ENCODE peak calls at places on chromosomes 11 and 22, in four cellular contexts. O is testis; N is CD8-positive, alpha-beta T cell; W is stomach. C is an unnamed sample. For H3K4me1, the result is how much of the 10 kb centered on the place peaks cover.

GRCh38 chr11:61587541-61587941 is 6.7 kb upstream of the SYT7 start:
- DNase-seq in O (peak), N (peak), W (peak), C (no peak)

GRCh38 chr11:11752688-11753087 is 89.1 kb upstream of the USP47 start:
- DNase-seq in O (no peak), N (no peak), W (no peak), C (no peak)

GRCh38 chr11:85947431-85948272 is 92.5 kb downstream of the CCDC83 start:
- DNase-seq in O (peak), N (no peak), W (no peak), C (no peak)

GRCh38 chr11:77819921-77820564 is 479 bp downstream of the RSF1 start:
- DNase-seq in O (peak), N (peak), W (peak), C (no peak)

GRCh38 chr11:22957890-22958289 is 97.6 kb upstream of the CCDC179 start:
- DNase-seq in O (no peak), N (no peak), W (no peak), C (no peak)

GRCh38 chr22:37563153-37564081 is 3.1 kb downstream of the CDC42EP1 start:
- DNase-seq in O (peak), N (no peak), W (peak), C (no peak)

GRCh38 chr11:131868769-131869482 is 498.5 kb downstream of the NTM start:
- DNase-seq in O (no peak), N (no peak), W (no peak), C (no peak)

GRCh38 chr11:34266090-34266912 is 91.5 kb downstream of the ABTB2 start:
- DNase-seq in O (peak), N (no peak), W (no peak), C (no peak)

GRCh38 chr11:46291441-46292143 is 14.1 kb downstream of the CREB3L1 start:
- DNase-seq in O (peak), N (no peak), W (peak), C (no peak)

GRCh38 chr11:37450613-37451012 is 852.6 kb upstream of the RAG2 start:
- DNase-seq in O (no peak), N (no peak), W (no peak), C (no peak)

GRCh38 chr22:34587357-34588356 is 478.3 kb upstream of the ISX start:
- DNase-seq in O (no peak), N (no peak), W (no peak), C (no peak)

GRCh38 chr22:41555325-41555724 is 5.5 kb upstream of the CSDC2 start:
- DNase-seq in O (peak), N (no peak), W (no peak), C (no peak)

GRCh38 chr22:31079095-31079642 is 1.9 kb upstream of the SMTN start:
- DNase-seq in O (no peak), N (no peak), W (peak), C (no peak)

GRCh38 chr11:105609832-105610781 is at the start of gene GRIA4:
- DNase-seq in O (peak), N (no peak), W (peak), C (peak)

GRCh38 chr22:29225422-29226090 is 19.9 kb downstream of the EMID1 start:
- DNase-seq in O (peak), N (no peak), W (no peak), C (no peak)

GRCh38 chr11:2376751-2377451 is at the start of gene CD81:
- DNase-seq in O (peak), N (peak), W (peak), C (peak)

GRCh38 chr11:77287615-77288273 is 13.7 kb downstream of the GDPD4 start:
- DNase-seq in O (no peak), N (no peak), W (no peak), C (no peak)

GRCh38 chr11:8702598-8702915 is 20.0 kb downstream of the RPL27A start:
- DNase-seq in O (no peak), N (no peak), W (no peak), C (no peak)
- H3K4me1 ChIP-seq in O (under half), N (under half), W (under half), C (under half)

GRCh38 chr22:45318168-45318557 is 8.4 kb downstream of the FAM118A start:
- DNase-seq in O (peak), N (peak), W (peak), C (peak)
- H3K4me1 ChIP-seq in O (under half), N (under half), W (under half), C (half or more)

GRCh38 chr22:47705350-47705749 is 942.9 kb downstream of the TBC1D22A start:
- DNase-seq in O (no peak), N (no peak), W (no peak), C (no peak)
- H3K4me1 ChIP-seq in O (under half), N (under half), W (under half), C (under half)

DNA sequence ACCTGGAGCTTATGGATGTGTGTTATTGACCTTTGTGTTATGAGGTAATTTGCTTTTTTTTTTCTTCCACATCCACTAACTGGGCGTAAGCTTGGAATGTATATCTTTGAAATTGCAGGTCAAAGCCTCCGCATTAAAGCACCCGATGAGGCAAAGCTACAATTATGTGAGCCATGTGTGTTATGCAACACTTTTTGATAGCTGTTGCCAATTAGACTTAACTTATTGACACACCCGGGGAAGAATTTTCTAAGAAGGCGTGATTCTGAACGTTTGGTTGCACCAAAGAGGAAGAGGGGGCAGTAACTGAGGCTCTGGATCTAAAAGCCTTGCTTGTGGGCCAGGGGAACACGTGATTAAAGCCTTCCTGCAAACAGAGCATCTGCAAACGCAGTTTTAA is 611 bp upstream of the TEX12 start:
- DNase-seq in O (no peak), N (no peak), W (no peak), C (no peak)
- H3K4me1 ChIP-seq in O (under half), N (under half), W (under half), C (under half)

C was measured in CD4-positive, alpha-beta memory T cell.